ENCODE peak calls at places on chromosomes 4 and X, in four cellular contexts. M, P, Q and S are unnamed samples.

GRCh38 chrX:119885554-119886428 is 9.9 kb upstream of the AKAP14 start:
- DNase-seq in Q (peak; percentile 13), P (no peak), M (no peak), S (peak; percentile 21)

GRCh38 chr4:78205601-78206000 is 148.5 kb downstream of the FRAS1 start:
- DNase-seq in P (no peak), M (no peak), Q (no peak), S (peak; percentile 85)

GRCh38 chr4:68904786-68905185 is 46.8 kb downstream of the UGT2A3 start:
- DNase-seq in M (no peak), P (peak; percentile 59), Q (no peak), S (peak; percentile 71)

GRCh38 chr4:64617813-64618212 is 208.6 kb upstream of the TECRL start:
- DNase-seq in P (no peak), Q (no peak), M (no peak), S (peak; percentile 44)

GRCh38 chrX:131895002-131895401 is 128.1 kb upstream of the STK26 start:
- DNase-seq in M (no peak), Q (peak; percentile 6), P (no peak), S (no peak)

GRCh38 chrX:154829102-154829501 is 5.4 kb downstream of the SMIM9 start:
- DNase-seq in M (no peak), Q (no peak), P (no peak), S (no peak)

GRCh38 chr4:63361628-63362027 is 1047.6 kb downstream of the TECRL start:
- DNase-seq in P (no peak), M (no peak), Q (no peak), S (no peak)

GRCh38 chrX:17706676-17707075 is 30.6 kb upstream of the SCML1 start:
- DNase-seq in M (no peak), P (no peak), Q (peak; percentile 83), S (peak; percentile 56)

GRCh38 chr4:85478576-85478975 is 3.6 kb downstream of the ARHGAP24 start:
- DNase-seq in Q (no peak), M (no peak), P (no peak), S (no peak)

GRCh38 chr4:108774809-108775530 is 12.1 kb upstream of the ETNPPL start:
- DNase-seq in P (no peak), Q (no peak), M (no peak), S (peak; percentile 5)

DNA sequence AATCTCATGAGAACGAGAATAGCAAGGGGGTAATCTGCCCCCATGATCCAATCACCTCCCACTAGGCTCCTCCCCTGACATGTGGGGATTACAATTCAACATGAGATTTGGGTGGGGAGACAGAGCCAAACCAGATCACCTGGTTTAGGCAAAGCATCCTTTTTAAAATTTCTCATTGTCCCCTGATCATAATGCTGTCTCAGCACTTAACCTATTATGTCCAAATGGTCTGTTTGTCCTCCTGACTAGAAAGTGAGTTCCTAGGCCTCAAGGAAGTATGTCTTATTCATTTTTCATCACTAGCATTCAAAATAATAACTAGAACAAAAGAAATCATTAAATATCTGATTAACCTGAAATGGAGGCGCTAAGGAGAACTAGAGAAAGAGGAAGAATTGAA is 7.9 kb upstream of the PRMT9 start:
- DNase-seq in P (no peak), M (no peak), Q (no peak), S (no peak)
- H3K56ac ChIP-seq in P (no peak overlapping the region), M (no peak overlapping the region), Q (no peak overlapping the region), S (no peak overlapping the region)

DNA sequence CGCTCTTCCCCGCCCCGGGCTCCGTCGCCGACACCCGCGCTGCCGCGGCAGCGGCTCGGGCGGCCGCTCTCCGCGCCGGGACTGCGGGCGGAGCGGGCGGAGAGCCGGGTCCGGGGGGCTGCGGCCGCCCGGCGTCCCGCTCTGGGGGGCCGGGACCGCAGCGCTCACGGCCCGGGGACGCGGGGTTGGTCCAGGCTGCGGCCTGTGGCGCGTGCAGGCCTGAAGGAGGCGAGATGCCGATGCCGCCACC is 492 bp downstream of the GALNT7 start:
- DNase-seq in P (no peak), M (no peak), Q (no peak), S (no peak)
- H3K23ac ChIP-seq in P (no peak overlapping the region), M (no peak overlapping the region), Q (no peak overlapping the region), S (no peak overlapping the region)

GRCh38 chr4:2070421-2071251 is 11.5 kb downstream of the NAT8L start:
- DNase-seq in P (no peak), M (no peak), Q (no peak), S (no peak)
- H3K56ac ChIP-seq in P (no peak overlapping the region), M (no peak overlapping the region), Q (no peak overlapping the region), S (no peak overlapping the region)

GRCh38 chr4:40832175-40832574 is 82.4 kb downstream of the NSUN7 start:
- DNase-seq in P (no peak), M (no peak), Q (no peak), S (no peak)
- H3K23ac ChIP-seq in P (no peak overlapping the region), M (no peak overlapping the region), Q (no peak overlapping the region), S (no peak overlapping the region)

DNA sequence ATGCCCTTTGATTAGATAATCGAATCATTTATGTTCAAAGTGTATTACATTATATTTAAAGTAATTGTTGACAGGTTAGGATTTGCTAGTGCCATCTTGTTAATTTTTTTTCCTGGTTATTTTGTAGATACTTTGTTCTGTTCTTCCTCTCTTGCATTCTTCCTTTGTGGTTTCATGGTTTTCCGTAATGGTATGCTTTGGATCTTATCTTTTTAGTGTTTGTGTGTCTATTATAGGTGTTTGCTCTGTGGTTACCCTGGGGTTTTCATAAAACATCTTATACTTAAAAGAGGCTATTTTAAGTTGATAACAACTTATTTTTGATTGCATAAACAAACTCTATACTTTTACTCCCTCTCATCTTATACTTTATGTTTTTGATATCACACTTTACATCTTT is 108.2 kb upstream of the SRD5A3 start:
- DNase-seq in P (no peak), M (no peak), Q (no peak), S (no peak)
- H3K56ac ChIP-seq in P (no peak overlapping the region), M (no peak overlapping the region), Q (no peak overlapping the region), S (no peak overlapping the region)

GRCh38 chr4:8044244-8044643 is 104.6 kb upstream of the AFAP1 start:
- DNase-seq in M (no peak), Q (no peak), P (no peak), S (no peak)

GRCh38 chr4:8044699-8045098 is 105.0 kb upstream of the AFAP1 start:
- DNase-seq in Q (no peak), P (no peak), M (no peak), S (no peak)

GRCh38 chr4:8047837-8048678 is 108.4 kb upstream of the AFAP1 start:
- DNase-seq in M (no peak), P (no peak), Q (no peak), S (no peak)

GRCh38 chr4:8046925-8047541 is 107.4 kb upstream of the AFAP1 start:
- DNase-seq in P (no peak), M (no peak), Q (no peak), S (no peak)

DNA sequence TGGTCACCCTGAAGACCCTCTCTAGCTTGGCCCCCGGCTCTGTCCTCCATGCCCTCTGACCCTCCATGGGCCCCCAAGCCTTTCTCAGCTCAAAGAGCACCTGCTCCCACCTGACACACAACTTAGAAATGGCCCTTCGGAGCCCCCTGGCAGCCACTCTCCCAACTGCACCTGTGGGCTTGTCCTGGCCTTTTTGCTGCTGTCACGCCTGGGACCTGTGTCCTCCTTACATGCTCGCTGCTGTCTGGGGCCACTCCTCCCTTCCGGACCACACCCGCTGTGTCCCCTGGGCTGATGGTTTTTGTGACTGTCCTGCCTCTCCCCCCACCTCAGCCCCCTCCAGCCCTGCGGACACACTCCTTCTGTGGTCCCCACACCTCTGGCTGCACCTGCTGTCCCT is 106.2 kb upstream of the AFAP1 start:
- DNase-seq in Q (no peak), P (no peak), M (no peak), S (no peak)
- H3K23ac ChIP-seq in Q (no peak overlapping the region), P (no peak overlapping the region), M (no peak overlapping the region), S (no peak overlapping the region)

GRCh38 chrX:111847491-111847890 is 28.5 kb upstream of the TRPC5OS start:
- DNase-seq in P (no peak), Q (no peak), M (no peak), S (no peak)
- H3K56ac ChIP-seq in P (no peak overlapping the region), Q (no peak overlapping the region), M (no peak overlapping the region), S (no peak overlapping the region)

DNA sequence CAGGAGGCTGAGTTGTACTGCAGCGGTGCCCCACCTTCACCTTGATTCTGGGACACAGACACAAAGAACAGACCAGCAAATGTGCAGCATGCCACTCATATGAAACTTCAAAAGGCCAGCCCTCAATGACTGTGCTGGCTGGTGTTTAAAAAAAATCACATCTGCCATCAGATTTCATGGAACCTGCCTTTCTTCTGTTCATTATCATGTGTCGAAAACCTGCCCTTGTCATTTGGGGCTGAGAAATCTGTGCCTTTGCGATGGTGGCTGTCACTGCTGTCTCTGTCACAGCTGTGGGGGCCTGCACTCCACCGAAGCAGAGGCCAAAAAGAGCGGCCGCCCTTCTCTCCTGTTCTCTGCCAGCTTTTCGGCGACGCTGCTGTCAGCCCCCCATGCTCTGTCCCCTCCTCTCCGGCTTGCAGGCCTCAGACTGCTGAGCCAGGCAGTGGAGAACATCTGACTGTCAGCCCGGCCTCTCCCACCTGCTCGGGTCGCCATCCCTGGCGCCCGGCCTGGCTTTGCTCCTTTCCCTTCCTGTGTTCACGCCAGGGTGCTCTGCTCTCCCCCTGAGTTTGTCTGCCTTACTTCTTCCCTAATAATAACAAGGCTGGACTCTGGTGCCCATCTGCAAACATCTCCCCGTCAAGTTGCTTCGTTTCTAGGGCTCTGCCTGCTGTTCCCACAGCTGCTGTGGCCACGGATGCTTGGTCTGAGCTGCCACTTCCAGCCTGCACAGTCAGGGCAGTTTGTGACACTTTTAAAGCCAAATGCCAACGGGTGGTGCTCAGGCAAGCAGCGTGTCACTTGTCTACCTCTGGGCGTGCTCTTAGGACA is 355.2 kb downstream of the UNC5C start:
- DNase-seq in P (no peak), Q (no peak), M (no peak), S (no peak)
- H3K23ac ChIP-seq in P (no peak overlapping the region), Q (no peak overlapping the region), M (no peak overlapping the region), S (no peak overlapping the region)